ENCODE peak calls at places on chromosome 12, in four cellular contexts. L is A549, Y is K562, Z is H1. A is an unnamed sample.

GRCh38 chr12:69908208-69908607 is 83.2 kb downstream of the MYRFL start:
- DNase-seq in L (no peak), Y (no peak), Z (no peak), A (peak; percentile 97)

GRCh38 chr12:30450872-30451271 is 244.8 kb downstream of the IPO8 start:
- DNase-seq in L (no peak), Y (peak; percentile 14), Z (no peak), A (peak; percentile 63)

GRCh38 chr12:89721291-89721987 is 12.8 kb upstream of the ATP2B1 start:
- DNase-seq in L (no peak), Y (no peak), Z (no peak), A (no peak)

GRCh38 chr12:72207094-72207493 is 65.1 kb upstream of the TRHDE start:
- DNase-seq in L (no peak), Y (no peak), Z (no peak), A (no peak)

GRCh38 chr12:19166387-19166786 is 36.9 kb downstream of the PLEKHA5 start:
- DNase-seq in L (no peak), Y (no peak), Z (no peak), A (no peak)

GRCh38 chr12:14913381-14913781 is 25.0 kb downstream of the ERP27 start:
- DNase-seq in L (no peak), Y (no peak), Z (no peak), A (no peak)

GRCh38 chr12:17971850-17972249 is 118.1 kb downstream of the RERGL start:
- DNase-seq in L (no peak), Y (no peak), Z (no peak), A (no peak)

GRCh38 chr12:52037248-52037861 is 13.9 kb upstream of the NR4A1 start:
- DNase-seq in L (no peak), Y (peak; percentile 58), Z (peak; percentile 75), A (no peak)

GRCh38 chr12:105235299-105235746 is 651 bp downstream of the APPL2 start:
- DNase-seq in L (peak; percentile 13), Y (no peak), Z (no peak), A (peak; percentile 50)

GRCh38 chr12:125065021-125065752 is at the start of gene AACS:
- DNase-seq in L (peak; percentile 83), Y (peak; percentile 96), Z (peak; percentile 87), A (peak; percentile 75)
- TF ChIP-seq POLR2A in L (peak; percentile 72), Y (peak; percentile 58), Z (peak; percentile 77), A (peak; percentile 64)

GRCh38 chr12:42216737-42217136 is 21.3 kb downstream of the YAF2 start:
- DNase-seq in L (no peak), Y (no peak), Z (no peak), A (no peak)

GRCh38 chr12:42213023-42213422 is 25.0 kb downstream of the YAF2 start:
- DNase-seq in L (no peak), Y (no peak), Z (no peak), A (peak; percentile 61)

GRCh38 chr12:42208574-42208973 is 29.5 kb downstream of the YAF2 start:
- DNase-seq in L (no peak), Y (no peak), Z (no peak), A (no peak)

DNA sequence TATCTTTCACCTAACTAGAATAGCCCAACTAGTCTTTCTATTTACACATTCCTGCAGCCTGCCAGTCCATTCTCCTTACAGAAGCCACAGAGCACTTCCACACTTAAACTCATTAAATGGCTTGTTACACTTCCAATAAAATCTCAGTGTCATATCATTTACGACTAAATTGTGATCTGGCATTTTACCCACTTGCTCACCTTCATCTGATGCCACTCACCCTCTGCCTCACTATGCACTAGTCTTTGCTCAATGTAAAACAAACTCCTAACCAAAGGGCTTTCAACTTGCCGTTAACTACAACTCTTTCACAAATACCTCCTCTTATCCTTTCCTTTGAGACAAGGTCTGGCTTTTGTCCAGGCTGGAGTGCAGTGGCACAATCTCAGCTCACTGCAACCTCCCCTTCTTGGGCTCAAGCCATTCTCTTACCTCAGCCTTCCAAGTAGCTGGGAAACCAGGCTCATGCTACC is 24.1 kb downstream of the YAF2 start:
- DNase-seq in L (no peak), Y (no peak), Z (no peak), A (peak; percentile 24)
- TF ChIP-seq JUN in L (no peak), Y (no peak), Z (no peak), A (no peak)

GRCh38 chr12:116910280-116910644 is 488 bp upstream of the FBXW8 start:
- DNase-seq in L (no peak), Y (no peak), Z (no peak), A (no peak)

GRCh38 chr12:116901612-116902011 is 9.1 kb upstream of the FBXW8 start:
- DNase-seq in L (no peak), Y (no peak), Z (no peak), A (no peak)

GRCh38 chr12:116910645-116911449 is at the start of gene FBXW8:
- DNase-seq in L (peak; percentile 87), Y (peak; percentile 92), Z (peak; percentile 87), A (peak; percentile 80)

GRCh38 chr12:116903818-116904217 is 6.9 kb upstream of the FBXW8 start:
- DNase-seq in L (no peak), Y (no peak), Z (no peak), A (no peak)

DNA sequence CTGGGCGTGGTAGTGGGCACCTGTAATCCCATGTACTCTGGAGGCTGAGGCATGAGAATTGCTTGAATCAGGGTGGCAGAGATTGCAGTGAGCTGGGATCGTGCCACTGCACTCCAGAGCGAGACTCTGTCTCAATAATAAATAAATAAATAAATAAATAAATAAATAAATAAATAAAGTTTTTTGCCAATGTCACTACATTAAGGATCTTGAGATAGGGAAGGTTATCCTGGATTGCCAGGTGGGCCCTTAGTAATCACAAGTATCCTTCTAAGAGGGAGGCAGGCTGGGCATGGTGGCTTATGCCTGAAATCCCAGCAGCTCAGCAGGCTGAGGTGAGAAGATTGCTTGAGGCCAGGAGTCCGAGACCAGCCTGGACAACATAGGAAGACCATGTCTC is 4.5 kb upstream of the FBXW8 start:
- DNase-seq in L (no peak), Y (no peak), Z (no peak), A (no peak)
- TF ChIP-seq POLR2A in L (no peak), Y (no peak), Z (no peak), A (no peak)

GRCh38 chr12:65935906-65936528 is 111.7 kb downstream of the HMGA2 start:
- DNase-seq in L (no peak), Y (no peak), Z (no peak), A (peak; percentile 97)
- TF ChIP-seq JUN in L (no peak), Y (no peak), Z (no peak), A (peak; percentile 90)

DNA sequence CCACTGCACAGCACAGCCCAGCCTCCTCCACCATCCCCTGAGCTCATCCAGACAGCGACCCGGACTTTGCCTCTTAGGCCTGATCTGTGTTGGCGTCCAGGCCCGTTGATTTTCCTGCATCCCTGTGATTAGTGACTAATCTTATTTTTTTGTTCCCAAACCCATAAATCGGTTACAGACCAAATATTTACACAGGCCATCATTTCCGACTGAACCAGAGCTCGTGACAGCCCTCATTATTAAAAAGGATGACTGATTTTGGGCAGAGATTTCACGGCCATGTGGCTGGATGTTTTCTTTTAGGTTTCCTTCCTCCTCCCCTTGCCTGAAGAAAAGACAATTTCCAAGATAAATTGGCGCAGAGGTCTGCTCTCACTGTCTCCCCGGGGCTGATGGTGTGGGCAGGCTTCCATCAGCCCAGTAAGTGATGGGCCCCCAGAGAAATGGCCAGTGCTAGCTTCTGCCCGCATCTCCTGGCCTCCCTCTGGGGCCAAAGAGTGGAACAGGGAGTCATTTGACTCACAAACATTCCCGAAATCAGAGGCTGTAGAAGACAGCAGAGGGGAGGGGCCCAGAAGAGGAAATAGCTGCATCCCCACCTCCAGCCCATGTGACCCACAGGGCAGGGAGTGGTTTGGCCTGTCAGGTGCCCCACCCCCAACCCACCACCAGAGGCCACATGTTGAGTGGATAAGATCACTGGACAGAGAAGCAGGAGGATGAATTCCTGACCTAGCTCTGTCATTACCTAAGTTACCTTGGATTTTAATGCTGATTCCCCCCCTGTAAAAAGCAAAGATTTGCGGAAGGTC is 283.5 kb downstream of the KSR2 start:
- DNase-seq in L (peak; percentile 95), Y (peak; percentile 23), Z (peak; percentile 80), A (peak; percentile 97)
- TF ChIP-seq POLR2A in L (peak; percentile 16), Y (no peak), Z (peak; percentile 41), A (no peak)